ENCODE peak calls at places on chromosomes 12 and 14, in ten cellular contexts. F is iris pigment epithelial cell; R is activated CD8-positive, alpha-beta memory T cell treated with anti-CD3 and anti-CD28 coated beads for 1 hour; K is lower leg skin; B is OCI-LY7; D is psoas muscle; U is stimulated activated CD8-positive, alpha-beta memory T cell treated with anti-CD3 and anti-CD28 coated beads, Interleukin-12 subunit alpha, Interleukin-12 subunit beta, amount 100 ng/mL, for 4 hours; M is effector memory CD8-positive, alpha-beta T cell; P is hypothalamus; J is heart left ventricle. E is an unnamed sample.

GRCh38 chr12:102342281-102343006 is 137.9 kb downstream of the IGF1 start:
- DNase-seq in F (no peak), R (no peak), K (no peak), B (no peak), D (no peak), U (no peak), M (no peak), P (no peak), J (no peak), E (no peak)

GRCh38 chr12:121036810-121037326 is 2.2 kb downstream of the OASL start:
- DNase-seq in F (peak), R (no peak), K (no peak), B (no peak), D (no peak), U (no peak), M (peak), P (no peak), J (no peak), E (peak)

GRCh38 chr12:93323625-93324165 is 54.0 kb upstream of the NUDT4 start:
- DNase-seq in F (peak), R (no peak), K (no peak), B (no peak), D (no peak), U (no peak), M (no peak), P (no peak), J (no peak), E (no peak)

GRCh38 chr14:22268875-22269274 is 320.1 kb downstream of the DAD1 start:
- DNase-seq in F (peak), R (no peak), K (no peak), B (no peak), D (no peak), U (no peak), M (no peak), P (no peak), J (no peak), E (no peak)

GRCh38 chr14:32627545-32628298 is 298.6 kb downstream of the AKAP6 start:
- DNase-seq in F (no peak), R (no peak), K (no peak), B (no peak), D (no peak), U (no peak), M (no peak), P (no peak), J (no peak), E (no peak)

GRCh38 chr12:6262211-6262610 is 48.3 kb upstream of the PLEKHG6 start:
- DNase-seq in F (no peak), R (no peak), K (no peak), B (no peak), D (no peak), U (no peak), M (no peak), P (no peak), J (no peak), E (no peak)

GRCh38 chr12:32179011-32179395 is 72.4 kb downstream of the BICD1 start:
- DNase-seq in F (no peak), R (no peak), K (no peak), B (no peak), D (no peak), U (no peak), M (no peak), P (no peak), J (no peak), E (no peak)

GRCh38 chr14:41606249-41607118 is at the start of gene LRFN5:
- DNase-seq in F (peak), R (no peak), K (peak), B (no peak), D (peak), U (no peak), M (no peak), P (no peak), J (peak), E (no peak)

GRCh38 chr14:53539489-53540126 is 386.5 kb upstream of the DDHD1 start:
- DNase-seq in F (peak), R (no peak), K (peak), B (peak), D (peak), U (no peak), M (no peak), P (peak), J (peak), E (peak)

GRCh38 chr12:113462117-113462774 is 9.4 kb downstream of the LHX5 start:
- DNase-seq in F (peak), R (peak), K (peak), B (peak), D (peak), U (peak), M (peak), P (peak), J (peak), E (peak)

GRCh38 chr14:93231129-93231979 is 24.3 kb downstream of the UBR7 start:
- DNase-seq in F (peak), R (no peak), K (no peak), B (no peak), D (no peak), U (no peak), M (no peak), P (peak), J (peak), E (no peak)

GRCh38 chr14:94489336-94489735 is 13.3 kb upstream of the SERPINA9 start:
- DNase-seq in F (no peak), R (no peak), K (no peak), B (no peak), D (no peak), U (no peak), M (no peak), P (no peak), J (no peak), E (no peak)

GRCh38 chr12:89529738-89530137 is 3.9 kb upstream of the POC1B start:
- DNase-seq in F (peak), R (no peak), K (no peak), B (peak), D (no peak), U (no peak), M (no peak), P (no peak), J (no peak), E (peak)

GRCh38 chr12:93165384-93165932 is 212.3 kb upstream of the NUDT4 start:
- DNase-seq in F (no peak), R (no peak), K (no peak), B (no peak), D (no peak), U (no peak), M (no peak), P (no peak), J (no peak), E (no peak)

GRCh38 chr14:97571861-97572555 is 774.8 kb downstream of the VRK1 start:
- DNase-seq in F (no peak), R (no peak), K (no peak), B (no peak), D (no peak), U (no peak), M (no peak), P (no peak), J (no peak), E (no peak)

GRCh38 chr14:68787235-68787727 is 5.6 kb downstream of the ZFP36L1 start:
- DNase-seq in F (peak), R (no peak), K (no peak), B (no peak), D (no peak), U (no peak), M (no peak), P (peak), J (no peak), E (peak)

GRCh38 chr12:47894068-47894467 is 10.7 kb downstream of the VDR start:
- DNase-seq in F (no peak), R (no peak), K (no peak), B (peak), D (no peak), U (no peak), M (no peak), P (no peak), J (no peak), E (no peak)

GRCh38 chr14:67515386-67516079 is 17.6 kb upstream of the PLEKHH1 start:
- DNase-seq in F (no peak), R (peak), K (no peak), B (peak), D (no peak), U (no peak), M (no peak), P (no peak), J (no peak), E (peak)

GRCh38 chr12:89212339-89212771 is 139.9 kb downstream of the DUSP6 start:
- DNase-seq in F (peak), R (no peak), K (no peak), B (no peak), D (peak), U (no peak), M (no peak), P (no peak), J (peak), E (peak)